ENCODE peak calls at places on chromosomes 6 and 20, in ten cellular contexts. M is DMS79 treated with DMSO at 0.1 percent for 48 hours; P is stimulated activated CD8-positive, alpha-beta memory T cell treated with anti-CD3 and anti-CD28 coated beads, Interleukin-7, amount 100 ng/mL, for 4 hours; Q is AG09319; S is CD8-positive, alpha-beta T cell; A is fibroblast of mammary gland; E is T-helper 2 cell; D is RPMI8226; Z is right atrium auricular region; U is PC-9. H is an unnamed sample.

GRCh38 chr20:49303211-49303610 is 25.4 kb upstream of the ZNFX1 start:
- DNase-seq in M (no peak), P (no peak), Q (peak; percentile 42), S (no peak), A (peak; percentile 64), E (no peak), D (peak; percentile 62), Z (no peak), U (no peak), H (no peak)

GRCh38 chr6:146292506-146292905 is 251.1 kb upstream of the RAB32 start:
- DNase-seq in M (no peak), P (no peak), Q (no peak), S (no peak), A (no peak), E (no peak), D (no peak), Z (no peak), U (no peak), H (no peak)

GRCh38 chr20:370977-371754 is 9.4 kb upstream of the TRIB3 start:
- DNase-seq in M (no peak), P (no peak), Q (no peak), S (no peak), A (no peak), E (no peak), D (no peak), Z (no peak), U (no peak), H (no peak)

GRCh38 chr6:124964084-124964763 is 2.0 kb downstream of the RNF217 start:
- DNase-seq in M (no peak), P (no peak), Q (no peak), S (no peak), A (peak; percentile 90), E (no peak), D (no peak), Z (peak; percentile 71), U (no peak), H (no peak)

GRCh38 chr6:18415671-18416340 is 28.7 kb downstream of the RNF144B start:
- DNase-seq in M (peak; percentile 82), P (no peak), Q (peak; percentile 20), S (no peak), A (peak; percentile 29), E (no peak), D (no peak), Z (no peak), U (no peak), H (no peak)

GRCh38 chr6:161486903-161487531 is 213.2 kb upstream of the AGPAT4 start:
- DNase-seq in M (no peak), P (no peak), Q (no peak), S (no peak), A (peak; percentile 62), E (no peak), D (no peak), Z (no peak), U (no peak), H (no peak)

GRCh38 chr6:30720738-30721197 is 616 bp downstream of the TUBB start:
- DNase-seq in M (peak; percentile 35), P (no peak), Q (no peak), S (peak; percentile 45), A (peak; percentile 45), E (peak; percentile 41), D (peak; percentile 90), Z (peak; percentile 76), U (peak; percentile 53), H (peak; percentile 70)

GRCh38 chr20:19835533-19836222 is 77.6 kb downstream of the RIN2 start:
- DNase-seq in M (no peak), P (no peak), Q (no peak), S (no peak), A (no peak), E (no peak), D (no peak), Z (no peak), U (no peak), H (no peak)

GRCh38 chr6:158008894-158009891 is 27.5 kb downstream of the SYNJ2 start:
- DNase-seq in M (peak; percentile 72), P (no peak), Q (no peak), S (no peak), A (peak; percentile 65), E (peak; percentile 10), D (no peak), Z (no peak), U (no peak), H (peak; percentile 63)

GRCh38 chr20:12201289-12201991 is 283.7 kb downstream of the BTBD3 start:
- DNase-seq in M (no peak), P (no peak), Q (no peak), S (no peak), A (peak; percentile 80), E (no peak), D (no peak), Z (no peak), U (no peak), H (no peak)

GRCh38 chr6:165618241-165618640 is 44.8 kb downstream of the PDE10A start:
- DNase-seq in M (no peak), P (no peak), Q (no peak), S (no peak), A (no peak), E (no peak), D (no peak), Z (no peak), U (no peak), H (no peak)

GRCh38 chr6:40414617-40415016 is 172.5 kb downstream of the LRFN2 start:
- DNase-seq in M (no peak), P (no peak), Q (no peak), S (no peak), A (no peak), E (no peak), D (no peak), Z (no peak), U (no peak), H (no peak)

GRCh38 chr6:88008821-88009220 is 38.8 kb upstream of the SPACA1 start:
- DNase-seq in M (no peak), P (no peak), Q (no peak), S (no peak), A (peak; percentile 34), E (no peak), D (no peak), Z (no peak), U (no peak), H (no peak)

GRCh38 chr6:110178626-110179405 is 654 bp downstream of the WASF1 start:
- DNase-seq in M (peak; percentile 88), P (peak; percentile 43), Q (no peak), S (peak; percentile 37), A (peak; percentile 67), E (peak; percentile 80), D (peak; percentile 50), Z (peak; percentile 66), U (peak; percentile 37), H (peak; percentile 42)

GRCh38 chr20:21020656-21021004 is 85.5 kb downstream of the LINC00237 start:
- DNase-seq in M (no peak), P (no peak), Q (no peak), S (no peak), A (peak; percentile 2), E (no peak), D (no peak), Z (no peak), U (no peak), H (no peak)

GRCh38 chr6:106560966-106561740 is 68.1 kb downstream of the RTN4IP1 start:
- DNase-seq in M (no peak), P (no peak), Q (peak; percentile 16), S (no peak), A (peak; percentile 90), E (no peak), D (no peak), Z (no peak), U (no peak), H (no peak)

GRCh38 chr20:14609328-14610221 is 272.2 kb upstream of the FLRT3 start:
- DNase-seq in M (no peak), P (no peak), Q (no peak), S (no peak), A (no peak), E (no peak), D (no peak), Z (no peak), U (no peak), H (no peak)

GRCh38 chr6:157790548-157791160 is 32.4 kb upstream of the SNX9 start:
- DNase-seq in M (no peak), P (no peak), Q (no peak), S (no peak), A (peak; percentile 41), E (no peak), D (no peak), Z (no peak), U (no peak), H (no peak)

GRCh38 chr6:91904586-91904985 is 1317.7 kb upstream of the MAP3K7 start:
- DNase-seq in M (no peak), P (no peak), Q (no peak), S (no peak), A (no peak), E (no peak), D (no peak), Z (no peak), U (no peak), H (no peak)

GRCh38 chr6:84220809-84221409 is 6.5 kb downstream of the CEP162 start:
- DNase-seq in M (peak; percentile 16), P (no peak), Q (no peak), S (no peak), A (peak; percentile 49), E (no peak), D (peak; percentile 11), Z (no peak), U (no peak), H (no peak)

GRCh38 chr6:29667158-29667557 is 10.3 kb downstream of the MOG start:
- DNase-seq in M (no peak), P (no peak), Q (no peak), S (no peak), A (no peak), E (no peak), D (no peak), Z (no peak), U (no peak), H (no peak)

GRCh38 chr6:1335367-1336037 is 23.6 kb downstream of the FOXQ1 start:
- DNase-seq in M (no peak), P (no peak), Q (peak; percentile 67), S (no peak), A (peak; percentile 62), E (no peak), D (no peak), Z (no peak), U (peak; percentile 88), H (peak; percentile 82)

GRCh38 chr20:3172126-3172932 is 1.0 kb downstream of the LZTS3 start:
- DNase-seq in M (no peak), P (no peak), Q (no peak), S (no peak), A (no peak), E (no peak), D (no peak), Z (no peak), U (no peak), H (no peak)

GRCh38 chr6:100229512-100229911 is 235.2 kb downstream of the SIM1 start:
- DNase-seq in M (no peak), P (no peak), Q (no peak), S (no peak), A (no peak), E (no peak), D (no peak), Z (no peak), U (no peak), H (no peak)

GRCh38 chr6:110421749-110422443 is 6.5 kb upstream of the DDO start:
- DNase-seq in M (no peak), P (no peak), Q (no peak), S (no peak), A (no peak), E (no peak), D (no peak), Z (no peak), U (no peak), H (no peak)

GRCh38 chr20:39829713-39830112 is 859.3 kb downstream of the MAFB start:
- DNase-seq in M (no peak), P (no peak), Q (no peak), S (no peak), A (no peak), E (no peak), D (no peak), Z (no peak), U (no peak), H (no peak)

GRCh38 chr6:1759877-1760276 is 150.2 kb downstream of the FOXC1 start:
- DNase-seq in M (no peak), P (no peak), Q (no peak), S (no peak), A (no peak), E (no peak), D (no peak), Z (no peak), U (no peak), H (no peak)

GRCh38 chr20:22617160-22617559 is 32.8 kb upstream of the FOXA2 start:
- DNase-seq in M (no peak), P (no peak), Q (no peak), S (no peak), A (no peak), E (no peak), D (no peak), Z (no peak), U (peak; percentile 18), H (no peak)

H was measured in prostate gland.